ENCODE peak calls at places on chromosome 4, in five cellular contexts. One of them, this sample, is unnamed.

GRCh38 chr4:141697116-141697515 is 60.7 kb downstream of the IL15 start:
- DNase-seq in AG04449: no peak
- DNase-seq in activated naive CD4-positive, alpha-beta T cell: no peak
- DNase-seq in NCI-H1694: no peak
- DNase-seq in kidney epithelial cell: no peak
- DNase-seq in this sample: no peak

GRCh38 chr4:41362647-41363383 is 106.1 kb downstream of the UCHL1 start:
- DNase-seq in AG04449: no peak
- DNase-seq in activated naive CD4-positive, alpha-beta T cell: no peak
- DNase-seq in NCI-H1694: no peak
- DNase-seq in kidney epithelial cell: no peak
- DNase-seq in this sample: no peak

GRCh38 chr4:125187221-125187620 is 127.5 kb upstream of the FAT4 start:
- DNase-seq in AG04449: peak
- DNase-seq in activated naive CD4-positive, alpha-beta T cell: no peak
- DNase-seq in NCI-H1694: no peak
- DNase-seq in kidney epithelial cell: peak
- DNase-seq in this sample: no peak

GRCh38 chr4:111453216-111453615 is 692.0 kb upstream of the FAM241A start:
- DNase-seq in AG04449: no peak
- DNase-seq in activated naive CD4-positive, alpha-beta T cell: no peak
- DNase-seq in NCI-H1694: no peak
- DNase-seq in kidney epithelial cell: no peak
- DNase-seq in this sample: no peak

GRCh38 chr4:5381981-5382441 is 326.3 kb downstream of the EVC2 start:
- DNase-seq in AG04449: peak
- DNase-seq in activated naive CD4-positive, alpha-beta T cell: no peak
- DNase-seq in NCI-H1694: no peak
- DNase-seq in kidney epithelial cell: no peak
- DNase-seq in this sample: no peak

GRCh38 chr4:105780176-105780575 is 71.6 kb downstream of the GSTCD start:
- DNase-seq in AG04449: no peak
- DNase-seq in activated naive CD4-positive, alpha-beta T cell: no peak
- DNase-seq in NCI-H1694: no peak
- DNase-seq in kidney epithelial cell: no peak
- DNase-seq in this sample: no peak

GRCh38 chr4:21347142-21347541 is 601.4 kb downstream of the KCNIP4 start:
- DNase-seq in AG04449: no peak
- DNase-seq in activated naive CD4-positive, alpha-beta T cell: no peak
- DNase-seq in NCI-H1694: no peak
- DNase-seq in kidney epithelial cell: no peak
- DNase-seq in this sample: no peak

GRCh38 chr4:142703694-142704309 is 142.3 kb downstream of the INPP4B start:
- DNase-seq in AG04449: no peak
- DNase-seq in activated naive CD4-positive, alpha-beta T cell: peak
- DNase-seq in NCI-H1694: no peak
- DNase-seq in kidney epithelial cell: no peak
- DNase-seq in this sample: no peak

GRCh38 chr4:3308691-3309090 is 15.9 kb downstream of the RGS12 start:
- DNase-seq in AG04449: no peak
- DNase-seq in activated naive CD4-positive, alpha-beta T cell: no peak
- DNase-seq in NCI-H1694: no peak
- DNase-seq in kidney epithelial cell: no peak
- DNase-seq in this sample: no peak

GRCh38 chr4:84697159-84697558 is 114.2 kb downstream of the CDS1 start:
- DNase-seq in AG04449: no peak
- DNase-seq in activated naive CD4-positive, alpha-beta T cell: no peak
- DNase-seq in NCI-H1694: no peak
- DNase-seq in kidney epithelial cell: no peak
- DNase-seq in this sample: no peak

GRCh38 chr4:151231915-151232595 is 44.9 kb upstream of the PRSS48 start:
- DNase-seq in AG04449: no peak
- DNase-seq in activated naive CD4-positive, alpha-beta T cell: no peak
- DNase-seq in NCI-H1694: no peak
- DNase-seq in kidney epithelial cell: no peak
- DNase-seq in this sample: no peak

GRCh38 chr4:168800926-168801325 is 209.1 kb downstream of the CBR4 start:
- DNase-seq in AG04449: no peak
- DNase-seq in activated naive CD4-positive, alpha-beta T cell: no peak
- DNase-seq in NCI-H1694: no peak
- DNase-seq in kidney epithelial cell: no peak
- DNase-seq in this sample: no peak

GRCh38 chr4:98801259-98801725 is 127.6 kb downstream of the EIF4E start:
- DNase-seq in AG04449: no peak
- DNase-seq in activated naive CD4-positive, alpha-beta T cell: no peak
- DNase-seq in NCI-H1694: no peak
- DNase-seq in kidney epithelial cell: no peak
- DNase-seq in this sample: no peak

GRCh38 chr4:40211224-40212185 is 14.7 kb downstream of the RHOH start:
- DNase-seq in AG04449: no peak
- DNase-seq in activated naive CD4-positive, alpha-beta T cell: no peak
- DNase-seq in NCI-H1694: no peak
- DNase-seq in kidney epithelial cell: no peak
- DNase-seq in this sample: no peak

GRCh38 chr4:787561-787981 is 38.4 kb downstream of the CPLX1 start:
- DNase-seq in AG04449: no peak
- DNase-seq in activated naive CD4-positive, alpha-beta T cell: no peak
- DNase-seq in NCI-H1694: no peak
- DNase-seq in kidney epithelial cell: no peak
- DNase-seq in this sample: no peak

GRCh38 chr4:82419451-82419850 is 10.8 kb downstream of the HNRNPDL start:
- DNase-seq in AG04449: no peak
- DNase-seq in activated naive CD4-positive, alpha-beta T cell: no peak
- DNase-seq in NCI-H1694: no peak
- DNase-seq in kidney epithelial cell: no peak
- DNase-seq in this sample: no peak

GRCh38 chr4:101217353-101218031 is 129.8 kb downstream of the PPP3CA start:
- DNase-seq in AG04449: no peak
- DNase-seq in activated naive CD4-positive, alpha-beta T cell: no peak
- DNase-seq in NCI-H1694: no peak
- DNase-seq in kidney epithelial cell: no peak
- DNase-seq in this sample: no peak

GRCh38 chr4:168717852-168718251 is 221.0 kb downstream of the PALLD start:
- DNase-seq in AG04449: no peak
- DNase-seq in activated naive CD4-positive, alpha-beta T cell: no peak
- DNase-seq in NCI-H1694: no peak
- DNase-seq in kidney epithelial cell: no peak
- DNase-seq in this sample: no peak

GRCh38 chr4:80070880-80071620 is 2.0 kb downstream of the ANTXR2 start:
- DNase-seq in AG04449: no peak
- DNase-seq in activated naive CD4-positive, alpha-beta T cell: no peak
- DNase-seq in NCI-H1694: no peak
- DNase-seq in kidney epithelial cell: no peak
- DNase-seq in this sample: no peak